ENCODE peak calls at places on chromosomes 13 and 19, in five cellular contexts. One of them, this sample, is unnamed.

GRCh38 chr19:8396185-8396562 is 6.0 kb downstream of the RAB11B start:
- DNase-seq in ACHN: no peak
- DNase-seq in NCI-H1930: no peak
- DNase-seq in stimulated activated CD8-positive, alpha-beta memory T cell treated with anti-CD3 and anti-CD28 coated beads, Interleukin-7, amount 100 ng/mL, for 1 hour: no peak
- DNase-seq in NCI-H524: no peak
- DNase-seq in this sample: no peak

GRCh38 chr13:28463481-28463880 is 31.4 kb downstream of the FLT1 start:
- DNase-seq in stimulated activated CD8-positive, alpha-beta memory T cell treated with anti-CD3 and anti-CD28 coated beads, Interleukin-7, amount 100 ng/mL, for 1 hour: no peak
- DNase-seq in NCI-H524: no peak
- DNase-seq in ACHN: no peak
- DNase-seq in NCI-H1930: no peak
- DNase-seq in this sample: no peak

GRCh38 chr13:75452564-75452963 is 29.4 kb downstream of the TBC1D4 start:
- DNase-seq in stimulated activated CD8-positive, alpha-beta memory T cell treated with anti-CD3 and anti-CD28 coated beads, Interleukin-7, amount 100 ng/mL, for 1 hour: no peak
- DNase-seq in NCI-H524: no peak
- DNase-seq in ACHN: peak; percentile 37
- DNase-seq in NCI-H1930: no peak
- DNase-seq in this sample: no peak

GRCh38 chr19:5205388-5205787 is 135.2 kb downstream of the PTPRS start:
- DNase-seq in ACHN: no peak
- DNase-seq in stimulated activated CD8-positive, alpha-beta memory T cell treated with anti-CD3 and anti-CD28 coated beads, Interleukin-7, amount 100 ng/mL, for 1 hour: no peak
- DNase-seq in NCI-H524: no peak
- DNase-seq in NCI-H1930: no peak
- DNase-seq in this sample: no peak

GRCh38 chr19:12872941-12873890 is 8.0 kb downstream of the DNASE2 start:
- DNase-seq in NCI-H524: no peak
- DNase-seq in ACHN: peak; percentile 72
- DNase-seq in stimulated activated CD8-positive, alpha-beta memory T cell treated with anti-CD3 and anti-CD28 coated beads, Interleukin-7, amount 100 ng/mL, for 1 hour: no peak
- DNase-seq in NCI-H1930: no peak
- DNase-seq in this sample: no peak

GRCh38 chr13:91574756-91575155 is 176.3 kb downstream of the GPC5 start:
- DNase-seq in NCI-H1930: no peak
- DNase-seq in stimulated activated CD8-positive, alpha-beta memory T cell treated with anti-CD3 and anti-CD28 coated beads, Interleukin-7, amount 100 ng/mL, for 1 hour: no peak
- DNase-seq in NCI-H524: peak; percentile 25
- DNase-seq in ACHN: no peak
- DNase-seq in this sample: no peak

GRCh38 chr13:76830805-76831204 is 55.4 kb downstream of the KCTD12 start:
- DNase-seq in NCI-H524: peak; percentile 82
- DNase-seq in NCI-H1930: no peak
- DNase-seq in stimulated activated CD8-positive, alpha-beta memory T cell treated with anti-CD3 and anti-CD28 coated beads, Interleukin-7, amount 100 ng/mL, for 1 hour: no peak
- DNase-seq in ACHN: no peak
- DNase-seq in this sample: no peak

GRCh38 chr19:16084067-16084685 is 7.9 kb downstream of the TPM4 start:
- DNase-seq in NCI-H524: no peak
- DNase-seq in NCI-H1930: no peak
- DNase-seq in stimulated activated CD8-positive, alpha-beta memory T cell treated with anti-CD3 and anti-CD28 coated beads, Interleukin-7, amount 100 ng/mL, for 1 hour: no peak
- DNase-seq in ACHN: no peak
- DNase-seq in this sample: no peak

GRCh38 chr19:4061178-4061682 is 5.5 kb downstream of the ZBTB7A start:
- DNase-seq in ACHN: no peak
- DNase-seq in NCI-H1930: no peak
- DNase-seq in NCI-H524: no peak
- DNase-seq in stimulated activated CD8-positive, alpha-beta memory T cell treated with anti-CD3 and anti-CD28 coated beads, Interleukin-7, amount 100 ng/mL, for 1 hour: no peak
- DNase-seq in this sample: no peak

GRCh38 chr13:30739646-30740642 is 4.6 kb downstream of the ALOX5AP start:
- DNase-seq in NCI-H524: no peak
- DNase-seq in stimulated activated CD8-positive, alpha-beta memory T cell treated with anti-CD3 and anti-CD28 coated beads, Interleukin-7, amount 100 ng/mL, for 1 hour: peak; percentile 32
- DNase-seq in ACHN: peak; percentile 68
- DNase-seq in NCI-H1930: no peak
- DNase-seq in this sample: no peak

GRCh38 chr13:44132710-44133109 is 240.9 kb upstream of the SERP2 start:
- DNase-seq in ACHN: peak; percentile 41
- DNase-seq in NCI-H1930: no peak
- DNase-seq in NCI-H524: no peak
- DNase-seq in stimulated activated CD8-positive, alpha-beta memory T cell treated with anti-CD3 and anti-CD28 coated beads, Interleukin-7, amount 100 ng/mL, for 1 hour: no peak
- DNase-seq in this sample: no peak

GRCh38 chr19:17525141-17525540 is 13.7 kb downstream of the PGLS start:
- DNase-seq in ACHN: no peak
- DNase-seq in NCI-H524: no peak
- DNase-seq in stimulated activated CD8-positive, alpha-beta memory T cell treated with anti-CD3 and anti-CD28 coated beads, Interleukin-7, amount 100 ng/mL, for 1 hour: no peak
- DNase-seq in NCI-H1930: no peak
- DNase-seq in this sample: no peak

GRCh38 chr19:1948676-1949075 is 7.7 kb downstream of the CSNK1G2 start:
- DNase-seq in ACHN: no peak
- DNase-seq in NCI-H1930: no peak
- DNase-seq in NCI-H524: no peak
- DNase-seq in stimulated activated CD8-positive, alpha-beta memory T cell treated with anti-CD3 and anti-CD28 coated beads, Interleukin-7, amount 100 ng/mL, for 1 hour: no peak
- DNase-seq in this sample: no peak

GRCh38 chr19:2436384-2436783 is 9.0 kb upstream of the TIMM13 start:
- DNase-seq in NCI-H1930: no peak
- DNase-seq in stimulated activated CD8-positive, alpha-beta memory T cell treated with anti-CD3 and anti-CD28 coated beads, Interleukin-7, amount 100 ng/mL, for 1 hour: no peak
- DNase-seq in NCI-H524: no peak
- DNase-seq in ACHN: no peak
- DNase-seq in this sample: no peak

GRCh38 chr19:47158879-47159509 is 28.4 kb downstream of the SAE1 start:
- DNase-seq in NCI-H1930: no peak
- DNase-seq in ACHN: no peak
- DNase-seq in stimulated activated CD8-positive, alpha-beta memory T cell treated with anti-CD3 and anti-CD28 coated beads, Interleukin-7, amount 100 ng/mL, for 1 hour: no peak
- DNase-seq in NCI-H524: no peak
- DNase-seq in this sample: no peak

GRCh38 chr13:64054306-64054705 is 2638.7 kb upstream of the PCDH20 start:
- DNase-seq in NCI-H1930: no peak
- DNase-seq in NCI-H524: no peak
- DNase-seq in stimulated activated CD8-positive, alpha-beta memory T cell treated with anti-CD3 and anti-CD28 coated beads, Interleukin-7, amount 100 ng/mL, for 1 hour: no peak
- DNase-seq in ACHN: no peak
- DNase-seq in this sample: no peak

GRCh38 chr13:81395368-81395767 is 1054.4 kb upstream of the SPRY2 start:
- DNase-seq in stimulated activated CD8-positive, alpha-beta memory T cell treated with anti-CD3 and anti-CD28 coated beads, Interleukin-7, amount 100 ng/mL, for 1 hour: no peak
- DNase-seq in NCI-H1930: no peak
- DNase-seq in ACHN: no peak
- DNase-seq in NCI-H524: peak; percentile 77
- DNase-seq in this sample: no peak

GRCh38 chr19:27974082-27974513 is 1238.9 kb downstream of the UQCRFS1 start:
- DNase-seq in ACHN: peak; percentile 56
- DNase-seq in stimulated activated CD8-positive, alpha-beta memory T cell treated with anti-CD3 and anti-CD28 coated beads, Interleukin-7, amount 100 ng/mL, for 1 hour: no peak
- DNase-seq in NCI-H524: no peak
- DNase-seq in NCI-H1930: peak; percentile 30
- DNase-seq in this sample: peak; percentile 55

GRCh38 chr19:34838753-34839431 is 65.9 kb upstream of the ZNF599 start:
- DNase-seq in ACHN: no peak
- DNase-seq in NCI-H524: no peak
- DNase-seq in stimulated activated CD8-positive, alpha-beta memory T cell treated with anti-CD3 and anti-CD28 coated beads, Interleukin-7, amount 100 ng/mL, for 1 hour: no peak
- DNase-seq in NCI-H1930: peak; percentile 30
- DNase-seq in this sample: no peak

GRCh38 chr19:18833141-18833476 is 1.4 kb downstream of the UPF1 start:
- DNase-seq in stimulated activated CD8-positive, alpha-beta memory T cell treated with anti-CD3 and anti-CD28 coated beads, Interleukin-7, amount 100 ng/mL, for 1 hour: no peak
- DNase-seq in NCI-H1930: no peak
- DNase-seq in NCI-H524: no peak
- DNase-seq in ACHN: no peak
- DNase-seq in this sample: no peak

GRCh38 chr19:11530432-11530831 is 1.5 kb upstream of the ECSIT start:
- DNase-seq in NCI-H1930: peak; percentile 91
- DNase-seq in ACHN: peak; percentile 95
- DNase-seq in NCI-H524: peak; percentile 99
- DNase-seq in stimulated activated CD8-positive, alpha-beta memory T cell treated with anti-CD3 and anti-CD28 coated beads, Interleukin-7, amount 100 ng/mL, for 1 hour: no peak
- DNase-seq in this sample: peak; percentile 92

GRCh38 chr13:67383358-67383757 is 153.2 kb upstream of the PCDH9 start:
- DNase-seq in stimulated activated CD8-positive, alpha-beta memory T cell treated with anti-CD3 and anti-CD28 coated beads, Interleukin-7, amount 100 ng/mL, for 1 hour: no peak
- DNase-seq in NCI-H524: no peak
- DNase-seq in ACHN: no peak
- DNase-seq in NCI-H1930: peak; percentile 8
- DNase-seq in this sample: no peak

GRCh38 chr13:60047943-60048342 is 115.8 kb downstream of the DIAPH3 start:
- DNase-seq in stimulated activated CD8-positive, alpha-beta memory T cell treated with anti-CD3 and anti-CD28 coated beads, Interleukin-7, amount 100 ng/mL, for 1 hour: no peak
- DNase-seq in NCI-H1930: no peak
- DNase-seq in ACHN: peak; percentile 39
- DNase-seq in NCI-H524: no peak
- DNase-seq in this sample: no peak

GRCh38 chr13:98089826-98090225 is 53.1 kb upstream of the FARP1 start:
- DNase-seq in NCI-H524: peak; percentile 21
- DNase-seq in stimulated activated CD8-positive, alpha-beta memory T cell treated with anti-CD3 and anti-CD28 coated beads, Interleukin-7, amount 100 ng/mL, for 1 hour: no peak
- DNase-seq in NCI-H1930: no peak
- DNase-seq in ACHN: no peak
- DNase-seq in this sample: no peak

GRCh38 chr13:102198418-102199322 is 203.2 kb downstream of the FGF14 start:
- DNase-seq in stimulated activated CD8-positive, alpha-beta memory T cell treated with anti-CD3 and anti-CD28 coated beads, Interleukin-7, amount 100 ng/mL, for 1 hour: no peak
- DNase-seq in NCI-H1930: no peak
- DNase-seq in ACHN: no peak
- DNase-seq in NCI-H524: no peak
- DNase-seq in this sample: no peak

GRCh38 chr19:11693505-11694499 is 44.9 kb downstream of the ZNF823 start:
- DNase-seq in NCI-H1930: no peak
- DNase-seq in stimulated activated CD8-positive, alpha-beta memory T cell treated with anti-CD3 and anti-CD28 coated beads, Interleukin-7, amount 100 ng/mL, for 1 hour: no peak
- DNase-seq in NCI-H524: peak; percentile 93
- DNase-seq in ACHN: no peak
- DNase-seq in this sample: no peak

GRCh38 chr13:60759499-60759898 is 362.5 kb downstream of the TDRD3 start:
- DNase-seq in stimulated activated CD8-positive, alpha-beta memory T cell treated with anti-CD3 and anti-CD28 coated beads, Interleukin-7, amount 100 ng/mL, for 1 hour: no peak
- DNase-seq in NCI-H524: no peak
- DNase-seq in ACHN: peak; percentile 79
- DNase-seq in NCI-H1930: no peak
- DNase-seq in this sample: no peak

GRCh38 chr19:6458695-6459355 is 767 bp downstream of the SLC25A23 start:
- DNase-seq in NCI-H524: no peak
- DNase-seq in NCI-H1930: no peak
- DNase-seq in ACHN: peak; percentile 9
- DNase-seq in stimulated activated CD8-positive, alpha-beta memory T cell treated with anti-CD3 and anti-CD28 coated beads, Interleukin-7, amount 100 ng/mL, for 1 hour: no peak
- DNase-seq in this sample: no peak